ENCODE peak calls at places on chromosomes 2 and 18, in eight cellular contexts. K is cardiac fibroblast; P is stimulated activated CD4-positive, alpha-beta T cell treated with anti-CD3 and anti-CD28 coated beads, Interleukin-1b, Interleukin-23, amount 100 ng/mL, for 24 hours; M is stimulated activated CD8-positive, alpha-beta memory T cell treated with anti-CD3 and anti-CD28 coated beads, Interleukin-12 subunit alpha, Interleukin-12 subunit beta, amount 100 ng/mL, for 1 hour; T is H1; U is HS-5; R is Daoy; Z is T47D. I is an unnamed sample.
A peak's percentile ranks its signal among the peaks of the same experiment; 100 is the strongest.

GRCh38 chr18:26655614-26656400 is 107.5 kb upstream of the KCTD1 start:
- DNase-seq in Z (peak; percentile 39), U (no peak), P (no peak), T (no peak), M (no peak), R (peak; percentile 73), K (peak; percentile 55), I (peak; percentile 18)

GRCh38 chr2:191845248-191845715 is 1.6 kb downstream of the CAVIN2 start:
- DNase-seq in P (no peak), T (no peak), Z (no peak), M (no peak), K (peak; percentile 73), R (no peak), U (no peak), I (no peak)

GRCh38 chr2:176752295-176752694 is 460.3 kb upstream of the HNRNPA3 start:
- DNase-seq in M (no peak), Z (no peak), K (no peak), P (no peak), T (no peak), U (no peak), R (no peak), I (no peak)

GRCh38 chr2:109020217-109020637 is 31.2 kb upstream of the EDAR start:
- DNase-seq in T (no peak), U (peak; percentile 16), K (peak; percentile 73), M (no peak), P (no peak), Z (no peak), R (peak; percentile 32), I (no peak)

GRCh38 chr2:1406434-1406833 is 6.8 kb upstream of the TPO start:
- DNase-seq in K (no peak), Z (no peak), P (no peak), M (no peak), U (no peak), R (no peak), T (no peak), I (no peak)

GRCh38 chr2:64327510-64328414 is 126.2 kb upstream of the LGALSL start:
- DNase-seq in K (peak; percentile 45), P (no peak), T (no peak), U (no peak), Z (no peak), M (peak; percentile 18), R (peak; percentile 51), I (no peak)

GRCh38 chr2:237913193-237913917 is 53.5 kb upstream of the UBE2F start:
- DNase-seq in U (no peak), P (no peak), Z (no peak), R (no peak), T (no peak), M (no peak), K (no peak), I (no peak)

GRCh38 chr2:237057893-237058300 is 27.8 kb upstream of the COPS8 start:
- DNase-seq in M (no peak), P (no peak), K (no peak), U (no peak), Z (no peak), R (no peak), T (no peak), I (no peak)

GRCh38 chr2:109707281-109708147 is 86.6 kb upstream of the RGPD5 start:
- DNase-seq in Z (no peak), M (no peak), T (no peak), P (no peak), R (no peak), U (no peak), K (no peak), I (no peak)

GRCh38 chr18:8865934-8866333 is 160.6 kb downstream of the MTCL1 start:
- DNase-seq in T (no peak), Z (no peak), M (no peak), P (no peak), U (no peak), R (no peak), K (no peak), I (no peak)

GRCh38 chr2:9330639-9331270 is 92.6 kb downstream of the ITGB1BP1 start:
- DNase-seq in U (no peak), T (no peak), Z (no peak), M (no peak), P (no peak), K (no peak), R (no peak), I (no peak)

GRCh38 chr2:203675086-203675485 is 31.4 kb upstream of the CD28 start:
- DNase-seq in U (no peak), M (no peak), Z (no peak), P (no peak), R (no peak), T (no peak), K (no peak), I (no peak)

GRCh38 chr2:206984206-206984605 is 44.9 kb downstream of the CPO start:
- DNase-seq in Z (no peak), T (no peak), K (no peak), U (no peak), R (no peak), P (no peak), M (no peak), I (no peak)

GRCh38 chr2:211133766-211134165 is 577.4 kb downstream of the CPS1 start:
- DNase-seq in K (peak; percentile 47), Z (no peak), R (no peak), P (no peak), M (no peak), T (no peak), U (no peak), I (no peak)

GRCh38 chr18:12884521-12885323 is 685 bp upstream of the PTPN2 start:
- DNase-seq in R (no peak), Z (no peak), M (no peak), T (no peak), U (no peak), K (no peak), P (no peak), I (no peak)

GRCh38 chr2:2326053-2326452 is 5.0 kb downstream of the MYT1L start:
- DNase-seq in K (no peak), R (no peak), M (no peak), Z (no peak), T (no peak), U (no peak), P (no peak), I (peak; percentile 35)

GRCh38 chr2:239222346-239223028 is 178.3 kb downstream of the HDAC4 start:
- DNase-seq in P (no peak), U (no peak), M (no peak), Z (no peak), R (no peak), K (peak; percentile 89), T (no peak), I (no peak)

GRCh38 chr18:25830787-25831186 is 259.6 kb downstream of the SS18 start:
- DNase-seq in P (no peak), K (peak; percentile 77), U (no peak), R (no peak), T (no peak), Z (no peak), M (no peak), I (no peak)